ENCODE peak calls at places on chromosomes 2 and 18, in four cellular contexts. N, H, Y and J are unnamed samples. For H3K4me1 and H3K27me3, the result is how much of the 10 kb centered on the place peaks cover.

GRCh38 chr2:64858541-64859031 is 130.6 kb upstream of the SLC1A4 start:
- DNase-seq in N (no peak), Y (no peak), H (no peak), J (no peak)

GRCh38 chr18:77063256-77063655 is 69.3 kb downstream of the MBP start:
- DNase-seq in Y (peak), H (peak), N (no peak), J (peak)

GRCh38 chr18:39795350-39795749 is 2159.7 kb upstream of the PIK3C3 start:
- DNase-seq in H (no peak), N (no peak), Y (no peak), J (no peak)

GRCh38 chr2:239600650-239601049 is 199.8 kb upstream of the HDAC4 start:
- DNase-seq in H (no peak), N (peak), Y (no peak), J (no peak)

GRCh38 chr2:173713904-173714555 is 251.1 kb downstream of the SP3 start:
- DNase-seq in Y (no peak), N (no peak), H (no peak), J (no peak)

GRCh38 chr2:113219889-113220641 is 46.3 kb downstream of the PSD4 start:
- DNase-seq in H (no peak), Y (peak), N (peak), J (no peak)

GRCh38 chr2:200735061-200735460 is 76.6 kb upstream of the BZW1 start:
- DNase-seq in H (no peak), Y (no peak), N (no peak), J (no peak)

GRCh38 chr2:158994920-158995676 is 26.7 kb downstream of the TANC1 start:
- DNase-seq in H (no peak), Y (no peak), N (no peak), J (no peak)

GRCh38 chr2:65402339-65402738 is 30.1 kb downstream of the SPRED2 start:
- DNase-seq in Y (peak), N (no peak), H (no peak), J (no peak)

GRCh38 chr2:218889937-218890336 is 9.3 kb downstream of the WNT10A start:
- DNase-seq in Y (no peak), H (no peak), N (no peak), J (no peak)

GRCh38 chr18:21735452-21736015 is 5.1 kb upstream of the MIB1 start:
- DNase-seq in H (no peak), N (peak), Y (peak), J (no peak)

GRCh38 chr2:36572752-36573125 is 25.2 kb downstream of the FEZ2 start:
- DNase-seq in H (no peak), Y (no peak), N (no peak), J (no peak)

GRCh38 chr18:43422483-43422882 is 145.2 kb upstream of the SYT4 start:
- DNase-seq in Y (no peak), H (peak), N (peak), J (no peak)

GRCh38 chr2:239870863-239871262 is 154.3 kb downstream of the NDUFA10 start:
- DNase-seq in N (no peak), H (no peak), Y (no peak), J (no peak)

GRCh38 chr2:69011611-69012157 is 1.3 kb upstream of the ANTXR1 start:
- DNase-seq in N (no peak), Y (no peak), H (no peak), J (no peak)

GRCh38 chr2:3466482-3466863 is 52.9 kb downstream of the ADI1 start:
- DNase-seq in Y (no peak), N (no peak), H (no peak), J (no peak)

GRCh38 chr2:3465844-3466481 is 53.4 kb downstream of the ADI1 start:
- DNase-seq in N (no peak), H (peak), Y (peak), J (peak)

GRCh38 chr2:3468296-3468988 is 50.9 kb downstream of the ADI1 start:
- DNase-seq in Y (no peak), H (no peak), N (no peak), J (no peak)

GRCh38 chr2:3467654-3468053 is 51.7 kb downstream of the ADI1 start:
- DNase-seq in Y (no peak), H (no peak), N (no peak), J (no peak)

DNA sequence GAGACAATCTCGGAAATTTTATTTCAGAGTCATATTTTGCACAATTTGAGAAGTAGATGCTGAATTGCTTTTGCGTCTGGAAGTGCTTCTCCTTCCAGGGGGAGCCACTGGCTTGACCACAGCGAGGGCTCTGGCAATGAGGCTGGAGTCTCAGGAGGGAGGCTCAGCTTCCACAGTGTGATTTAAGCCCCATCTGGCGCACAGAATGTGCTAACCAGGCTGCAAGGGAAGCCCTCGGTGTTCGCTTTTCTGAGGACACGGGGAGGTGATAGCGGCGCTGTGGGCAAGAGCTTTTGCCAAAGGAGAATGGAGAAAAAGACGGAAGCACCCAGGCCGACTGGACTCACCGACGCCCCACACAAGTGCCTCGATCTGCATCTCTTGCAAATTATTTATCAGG is 52.4 kb downstream of the ADI1 start:
- DNase-seq in H (no peak), N (no peak), Y (no peak), J (no peak)
- H3K27ac ChIP-seq in H (no peak), N (no peak), Y (no peak), J (no peak)

GRCh38 chr2:42965910-42966309 is 173.5 kb upstream of the HAAO start:
- DNase-seq in H (no peak), N (no peak), Y (no peak), J (no peak)
- H3K4me1 ChIP-seq in H (half or more), N (under half), Y (under half), J (under half)

GRCh38 chr2:1246239-1246638 is 167.0 kb upstream of the TPO start:
- DNase-seq in H (no peak), Y (no peak), N (peak), J (no peak)
- H3K27me3 ChIP-seq in H (under half), Y (under half), N (under half), J (under half)

GRCh38 chr18:10852610-10853303 is 296.6 kb downstream of the PIEZO2 start:
- DNase-seq in N (no peak), Y (no peak), H (no peak), J (no peak)
- H3K27ac ChIP-seq in N (no peak), Y (no peak), H (no peak), J (no peak)

GRCh38 chr2:105782123-105782522 is 37.4 kb downstream of the NCK2 start:
- DNase-seq in H (no peak), Y (no peak), N (no peak), J (no peak)
- H3K4me1 ChIP-seq in H (under half), Y (under half), N (under half), J (under half)

DNA sequence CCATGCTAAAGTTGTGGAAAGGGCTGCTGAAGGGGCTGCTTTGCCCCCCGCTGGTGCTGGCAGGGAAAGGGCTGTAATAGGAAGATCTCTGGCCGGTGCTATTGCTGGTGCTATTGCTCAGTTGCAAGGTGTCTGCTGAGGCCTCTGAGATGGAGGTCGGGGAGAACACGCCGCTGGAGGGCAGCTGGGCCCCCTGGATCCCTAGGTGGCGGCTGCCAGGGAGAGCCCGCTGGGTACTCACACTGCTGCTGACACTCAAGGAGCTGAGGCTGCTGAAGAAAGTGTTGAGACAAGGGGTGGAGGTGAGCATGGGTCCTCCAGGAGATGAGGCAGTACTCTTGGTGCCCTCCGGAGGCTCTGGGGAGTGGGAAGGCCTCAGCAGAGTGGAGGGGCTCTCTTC is 4.2 kb downstream of the FOXI3 start:
- DNase-seq in N (no peak), H (no peak), Y (no peak), J (no peak)
- H3K27me3 ChIP-seq in N (under half), H (under half), Y (under half), J (half or more)

GRCh38 chr2:24917731-24918325 is 2.2 kb downstream of the ADCY3 start:
- DNase-seq in Y (no peak), H (no peak), N (no peak), J (no peak)
- H3K27ac ChIP-seq in Y (no peak), H (no peak), N (no peak), J (no peak)

DNA sequence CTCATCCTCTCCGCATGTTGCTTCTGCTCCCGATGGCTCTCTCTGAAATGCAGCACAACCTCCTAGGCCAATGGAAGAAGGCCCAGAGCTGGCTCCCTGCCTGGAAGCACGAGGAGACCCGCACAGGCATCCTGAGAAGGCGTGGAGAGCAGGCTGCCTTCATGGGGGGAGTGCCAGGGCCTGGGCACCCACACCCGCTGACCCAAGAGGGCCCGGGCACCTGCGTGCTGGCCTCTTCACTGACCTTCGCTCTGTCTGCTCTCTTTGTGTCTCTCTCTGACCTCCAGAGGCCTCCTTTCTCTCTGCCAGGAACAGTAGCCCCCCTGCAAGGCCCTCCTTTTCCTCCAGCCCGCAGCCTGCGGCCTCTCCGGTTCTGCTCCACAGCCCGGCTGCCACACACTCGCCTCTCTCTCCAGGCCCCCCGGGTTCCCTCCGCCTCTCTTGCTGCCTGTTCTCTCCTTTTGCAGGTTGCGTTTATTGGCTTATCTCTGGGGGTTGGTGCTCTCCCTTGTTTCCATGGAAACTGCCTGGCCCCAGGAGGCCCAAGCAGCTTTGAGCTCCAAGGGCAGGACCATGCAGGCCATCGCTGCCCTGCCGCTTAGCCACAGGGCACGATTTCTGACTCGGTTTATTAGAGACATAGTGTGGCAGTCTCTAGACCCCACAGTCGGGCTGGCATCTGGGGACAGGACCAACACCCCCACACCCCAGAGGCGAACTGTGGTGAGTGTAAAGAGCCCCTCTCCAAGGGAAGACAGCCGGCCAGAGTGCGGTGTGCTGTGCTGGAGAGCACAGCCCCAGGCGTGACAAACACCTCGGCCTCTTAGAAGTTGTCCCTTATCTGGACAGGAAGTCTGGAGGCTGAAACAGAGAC is 1.7 kb downstream of the MZT2B start:
- DNase-seq in N (no peak), H (peak), Y (peak), J (no peak)
- H3K4me1 ChIP-seq in N (under half), H (under half), Y (under half), J (under half)

GRCh38 chr2:222622900-222623299 is 33.0 kb downstream of the FARSB start:
- DNase-seq in Y (no peak), H (no peak), N (no peak), J (no peak)

GRCh38 chr2:222621893-222622292 is 34.0 kb downstream of the FARSB start:
- DNase-seq in N (no peak), Y (no peak), H (no peak), J (no peak)

GRCh38 chr2:222627764-222628163 is 28.1 kb downstream of the FARSB start:
- DNase-seq in Y (no peak), N (no peak), H (no peak), J (no peak)

DNA sequence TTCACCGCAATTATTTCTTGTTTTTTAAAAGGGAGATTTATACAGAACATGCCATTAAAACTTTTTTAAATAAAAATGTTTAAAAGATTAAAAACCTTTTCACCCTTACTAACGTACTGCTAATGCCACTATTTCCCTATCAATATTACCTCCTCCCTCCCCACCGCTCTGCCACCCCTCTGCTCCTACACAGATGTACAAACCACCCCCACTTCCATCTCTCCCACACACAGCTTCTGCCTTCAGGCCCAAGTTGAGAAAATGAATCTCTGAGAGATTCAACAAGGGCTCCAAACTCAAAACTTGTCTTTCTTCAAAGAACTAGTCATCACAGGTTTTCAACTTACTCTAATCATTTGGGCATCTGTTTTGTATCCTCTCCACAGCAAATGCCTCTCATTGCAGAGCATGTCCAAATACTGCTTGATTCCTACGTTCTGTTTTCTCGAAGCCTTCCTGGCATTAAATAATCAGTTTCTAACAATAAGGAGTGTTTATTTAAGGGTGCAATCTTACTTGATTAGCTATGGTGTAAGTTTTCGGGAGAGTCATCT is 32.1 kb downstream of the FARSB start:
- DNase-seq in N (no peak), Y (no peak), H (no peak), J (no peak)
- H3K27me3 ChIP-seq in N (under half), Y (under half), H (under half), J (under half)